ENCODE peak calls at places on chromosome 16, in five cellular contexts. One of them, this sample, is unnamed.

GRCh38 chr16:67959520-67959919 is 8.9 kb downstream of the SLC12A4 start:
- DNase-seq in heart left ventricle: peak
- DNase-seq in gastrocnemius medialis: no peak
- DNase-seq in stomach: no peak
- DNase-seq in GM23248: peak
- DNase-seq in this sample: no peak

GRCh38 chr16:57471209-57471608 is 8.7 kb downstream of the POLR2C start:
- DNase-seq in heart left ventricle: no peak
- DNase-seq in gastrocnemius medialis: no peak
- DNase-seq in stomach: no peak
- DNase-seq in GM23248: no peak
- DNase-seq in this sample: no peak

GRCh38 chr16:84913315-84913714 is 93.5 kb downstream of the CRISPLD2 start:
- DNase-seq in heart left ventricle: no peak
- DNase-seq in gastrocnemius medialis: peak
- DNase-seq in stomach: no peak
- DNase-seq in GM23248: no peak
- DNase-seq in this sample: no peak

GRCh38 chr16:88473666-88474534 is 20.8 kb downstream of the ZFPM1 start:
- DNase-seq in heart left ventricle: peak
- DNase-seq in gastrocnemius medialis: no peak
- DNase-seq in stomach: peak
- DNase-seq in GM23248: no peak
- DNase-seq in this sample: no peak

GRCh38 chr16:8675183-8676159 is 1.1 kb downstream of the ABAT start:
- DNase-seq in heart left ventricle: no peak
- DNase-seq in gastrocnemius medialis: no peak
- DNase-seq in stomach: no peak
- DNase-seq in GM23248: peak
- DNase-seq in this sample: peak

GRCh38 chr16:85349413-85350145 is 237.3 kb upstream of the CIBAR2 start:
- DNase-seq in heart left ventricle: no peak
- DNase-seq in gastrocnemius medialis: peak
- DNase-seq in stomach: no peak
- DNase-seq in GM23248: no peak
- DNase-seq in this sample: no peak

GRCh38 chr16:14455577-14455976 is 174.5 kb downstream of the PARN start:
- DNase-seq in heart left ventricle: no peak
- DNase-seq in gastrocnemius medialis: no peak
- DNase-seq in stomach: no peak
- DNase-seq in GM23248: peak
- DNase-seq in this sample: no peak

GRCh38 chr16:4486126-4486893 is 10.1 kb downstream of the HMOX2 start:
- DNase-seq in heart left ventricle: peak
- DNase-seq in gastrocnemius medialis: peak
- DNase-seq in stomach: peak
- DNase-seq in GM23248: no peak
- DNase-seq in this sample: no peak

GRCh38 chr16:2324296-2324859 is 16.1 kb downstream of the ABCA3 start:
- DNase-seq in heart left ventricle: no peak
- DNase-seq in gastrocnemius medialis: no peak
- DNase-seq in stomach: no peak
- DNase-seq in GM23248: no peak
- DNase-seq in this sample: no peak

GRCh38 chr16:65384441-65384840 is 262.6 kb upstream of the CDH11 start:
- DNase-seq in heart left ventricle: no peak
- DNase-seq in gastrocnemius medialis: no peak
- DNase-seq in stomach: no peak
- DNase-seq in GM23248: peak
- DNase-seq in this sample: no peak

GRCh38 chr16:20315764-20316163 is 11.5 kb downstream of the GP2 start:
- DNase-seq in heart left ventricle: no peak
- DNase-seq in gastrocnemius medialis: no peak
- DNase-seq in stomach: no peak
- DNase-seq in GM23248: no peak
- DNase-seq in this sample: no peak

GRCh38 chr16:50459681-50460080 is 88.5 kb upstream of the NKD1 start:
- DNase-seq in heart left ventricle: no peak
- DNase-seq in gastrocnemius medialis: no peak
- DNase-seq in stomach: no peak
- DNase-seq in GM23248: no peak
- DNase-seq in this sample: no peak

GRCh38 chr16:16139061-16139460 is 84.2 kb downstream of the ABCC6 start:
- DNase-seq in heart left ventricle: no peak
- DNase-seq in gastrocnemius medialis: no peak
- DNase-seq in stomach: no peak
- DNase-seq in GM23248: no peak
- DNase-seq in this sample: no peak

GRCh38 chr16:49620158-49620867 is 235.6 kb downstream of the ZNF423 start:
- DNase-seq in heart left ventricle: peak
- DNase-seq in gastrocnemius medialis: peak
- DNase-seq in stomach: peak
- DNase-seq in GM23248: peak
- DNase-seq in this sample: no peak

GRCh38 chr16:68136515-68136914 is 51.3 kb downstream of the NFATC3 start:
- DNase-seq in heart left ventricle: no peak
- DNase-seq in gastrocnemius medialis: no peak
- DNase-seq in stomach: no peak
- DNase-seq in GM23248: no peak
- DNase-seq in this sample: no peak

GRCh38 chr16:24624102-24624501 is 84.7 kb downstream of the RBBP6 start:
- DNase-seq in heart left ventricle: no peak
- DNase-seq in gastrocnemius medialis: no peak
- DNase-seq in stomach: no peak
- DNase-seq in GM23248: no peak
- DNase-seq in this sample: no peak

GRCh38 chr16:15434079-15434424 is 336 bp upstream of the BMERB1 start:
- DNase-seq in heart left ventricle: no peak
- DNase-seq in gastrocnemius medialis: no peak
- DNase-seq in stomach: no peak
- DNase-seq in GM23248: no peak
- DNase-seq in this sample: no peak

GRCh38 chr16:87463722-87464690 is 28.8 kb downstream of the ZCCHC14 start:
- DNase-seq in heart left ventricle: peak
- DNase-seq in gastrocnemius medialis: no peak
- DNase-seq in stomach: no peak
- DNase-seq in GM23248: peak
- DNase-seq in this sample: no peak

GRCh38 chr16:47065766-47066688 is 77.7 kb downstream of the NETO2 start:
- DNase-seq in heart left ventricle: no peak
- DNase-seq in gastrocnemius medialis: no peak
- DNase-seq in stomach: no peak
- DNase-seq in GM23248: no peak
- DNase-seq in this sample: no peak

GRCh38 chr16:74123195-74123594 is 173.4 kb upstream of the PSMD7 start:
- DNase-seq in heart left ventricle: no peak
- DNase-seq in gastrocnemius medialis: no peak
- DNase-seq in stomach: no peak
- DNase-seq in GM23248: no peak
- DNase-seq in this sample: no peak

GRCh38 chr16:51149251-51149661 is 1.8 kb downstream of the SALL1 start:
- DNase-seq in heart left ventricle: no peak
- DNase-seq in gastrocnemius medialis: no peak
- DNase-seq in stomach: no peak
- DNase-seq in GM23248: no peak
- DNase-seq in this sample: no peak

DNA sequence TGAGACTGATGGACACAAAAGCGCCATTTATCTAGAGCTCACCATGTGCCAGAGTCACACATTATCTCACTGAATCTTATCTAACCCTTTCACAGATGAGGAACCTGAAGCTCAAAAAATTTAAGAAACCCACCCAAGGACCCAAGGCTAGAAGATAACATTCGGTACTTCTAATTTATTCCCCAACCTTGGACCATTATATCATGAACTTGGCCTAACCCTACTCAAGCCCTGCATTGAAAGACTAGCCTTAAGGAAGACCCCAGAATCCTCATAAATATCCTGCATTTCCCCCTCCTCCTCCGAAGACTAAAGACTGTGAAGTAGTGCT is 548 bp upstream of the DYNC1LI2 start:
- DNase-seq in heart left ventricle: no peak
- DNase-seq in gastrocnemius medialis: no peak
- DNase-seq in stomach: no peak
- DNase-seq in GM23248: no peak
- DNase-seq in this sample: no peak
- H3K27ac ChIP-seq in heart left ventricle: peak
- H3K27ac ChIP-seq in gastrocnemius medialis: peak
- H3K27ac ChIP-seq in stomach: peak
- H3K27ac ChIP-seq in GM23248: peak
- H3K27ac ChIP-seq in this sample: peak

DNA sequence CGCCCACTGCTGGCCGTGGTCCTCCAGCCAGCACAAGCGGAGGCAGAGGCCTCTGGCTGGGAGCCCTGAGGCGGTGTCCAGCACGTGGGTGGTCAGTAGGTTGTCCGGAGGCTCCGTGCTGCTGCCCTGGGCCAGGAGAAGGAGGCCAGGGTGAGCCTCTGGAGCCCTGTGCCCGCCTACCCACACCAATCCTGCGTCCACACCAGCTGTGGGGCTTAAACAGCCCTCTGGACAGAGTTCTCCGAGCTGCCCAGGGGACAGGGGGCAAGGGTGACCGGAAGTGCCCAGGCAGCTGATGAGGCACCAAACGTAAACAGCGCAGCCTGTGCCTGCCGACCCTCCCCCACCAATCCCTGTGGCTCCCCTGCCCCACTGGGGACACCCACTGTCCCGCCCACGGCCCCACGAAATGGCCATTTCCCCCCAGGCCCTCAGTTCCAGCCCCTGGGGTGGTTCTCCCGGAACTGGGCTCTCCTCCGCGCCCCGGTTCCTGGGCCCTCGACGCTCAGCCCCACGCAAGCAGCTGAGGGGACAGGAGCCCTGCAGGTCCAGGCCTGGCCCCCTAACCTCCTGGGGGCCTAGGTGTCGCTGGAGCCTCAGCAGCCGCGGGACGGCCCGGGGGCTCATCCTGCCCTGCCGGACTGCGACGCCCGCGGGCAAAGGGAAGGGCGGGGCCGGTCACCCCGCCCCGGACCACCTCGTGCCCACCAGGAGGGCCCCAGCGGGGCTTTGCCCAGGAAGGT is 27.9 kb upstream of the DBNDD1 start:
- DNase-seq in heart left ventricle: peak
- DNase-seq in gastrocnemius medialis: peak
- DNase-seq in stomach: peak
- DNase-seq in GM23248: peak
- DNase-seq in this sample: no peak
- H3K4me3 ChIP-seq in heart left ventricle: peak
- H3K4me3 ChIP-seq in gastrocnemius medialis: peak
- H3K4me3 ChIP-seq in stomach: peak
- H3K4me3 ChIP-seq in GM23248: peak
- H3K4me3 ChIP-seq in this sample: no peak

DNA sequence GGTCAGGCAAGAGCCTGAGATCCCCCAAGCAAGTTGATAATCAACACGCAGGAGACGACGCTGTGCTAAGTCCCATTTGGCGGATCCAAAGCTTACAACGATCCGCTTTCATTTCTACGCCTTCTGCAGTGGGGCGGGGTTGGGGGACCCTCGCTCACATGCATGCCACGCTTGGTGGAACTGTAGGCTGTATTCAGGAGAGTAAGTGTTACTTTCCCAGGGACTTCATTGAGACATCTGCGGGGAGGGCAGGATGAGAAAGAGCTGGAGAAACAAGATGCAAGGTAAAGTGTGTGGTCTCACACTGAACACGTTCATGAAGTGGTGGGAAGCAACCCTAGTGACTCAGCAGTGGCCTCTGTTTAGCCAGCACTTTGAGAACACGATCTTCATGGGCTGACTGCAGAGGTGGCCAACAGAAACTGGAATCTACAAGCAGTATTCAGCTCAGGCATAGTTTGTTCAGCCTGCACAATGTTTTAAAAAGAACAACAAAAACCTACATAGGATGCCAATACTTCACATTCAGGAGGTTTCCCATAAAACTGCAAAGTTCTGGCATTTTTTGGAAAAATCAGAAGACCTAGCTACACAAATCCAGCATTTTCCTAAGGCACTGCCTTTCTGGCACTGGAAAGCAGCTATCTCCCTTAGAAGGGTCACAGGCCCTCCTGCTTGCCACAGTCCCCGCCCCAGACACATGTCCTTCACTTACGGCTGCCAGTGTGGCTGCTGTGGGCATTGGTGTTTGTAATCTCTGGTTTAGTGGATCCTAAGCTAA is 100.3 kb downstream of the XYLT1 start:
- DNase-seq in heart left ventricle: no peak
- DNase-seq in gastrocnemius medialis: no peak
- DNase-seq in stomach: no peak
- DNase-seq in GM23248: peak
- DNase-seq in this sample: no peak
- H3K27ac ChIP-seq in heart left ventricle: no peak
- H3K27ac ChIP-seq in gastrocnemius medialis: no peak
- H3K27ac ChIP-seq in stomach: peak
- H3K27ac ChIP-seq in GM23248: no peak
- H3K27ac ChIP-seq in this sample: peak

GRCh38 chr16:83212301-83212841 is 585.6 kb downstream of the CDH13 start:
- DNase-seq in heart left ventricle: no peak
- DNase-seq in gastrocnemius medialis: no peak
- DNase-seq in stomach: no peak
- DNase-seq in GM23248: no peak
- DNase-seq in this sample: no peak

GRCh38 chr16:83211711-83212110 is 584.9 kb downstream of the CDH13 start:
- DNase-seq in heart left ventricle: no peak
- DNase-seq in gastrocnemius medialis: no peak
- DNase-seq in stomach: no peak
- DNase-seq in GM23248: no peak
- DNase-seq in this sample: no peak

GRCh38 chr16:83205896-83206295 is 579.1 kb downstream of the CDH13 start:
- DNase-seq in heart left ventricle: no peak
- DNase-seq in gastrocnemius medialis: no peak
- DNase-seq in stomach: no peak
- DNase-seq in GM23248: peak
- DNase-seq in this sample: no peak

DNA sequence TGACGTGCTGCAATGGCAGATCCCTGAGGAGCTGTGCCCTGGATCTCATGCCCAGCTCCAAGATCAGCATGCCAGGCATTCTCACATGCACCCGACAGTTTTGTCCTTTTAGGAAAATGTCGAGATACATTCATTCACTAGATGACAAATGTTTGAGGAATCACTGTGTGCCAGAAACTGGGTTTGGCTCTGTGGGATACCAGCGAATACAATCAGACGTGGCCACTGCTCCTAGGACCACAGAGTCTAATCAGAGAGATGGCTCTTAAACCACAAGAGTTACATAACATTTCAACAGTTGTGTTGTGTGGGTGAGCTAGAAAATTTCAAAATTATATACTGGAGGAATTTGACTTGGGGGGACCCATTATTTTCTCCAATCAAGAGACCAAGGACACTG is 579.7 kb downstream of the CDH13 start:
- DNase-seq in heart left ventricle: no peak
- DNase-seq in gastrocnemius medialis: no peak
- DNase-seq in stomach: no peak
- DNase-seq in GM23248: peak
- DNase-seq in this sample: no peak
- H3K4me3 ChIP-seq in heart left ventricle: no peak
- H3K4me3 ChIP-seq in gastrocnemius medialis: no peak
- H3K4me3 ChIP-seq in stomach: no peak
- H3K4me3 ChIP-seq in GM23248: no peak
- H3K4me3 ChIP-seq in this sample: no peak

This sample was measured in CD4-positive, CD25-positive, alpha-beta regulatory T cell.